ENCODE peak calls at places on chromosomes 3 and 15, in six cellular contexts. One of them, this sample, is unnamed.
A peak's percentile ranks its signal among the peaks of the same experiment; 100 is the strongest.

GRCh38 chr15:88274534-88275460 is 18.3 kb upstream of the NTRK3 start:
- DNase-seq in SK-N-SH: peak; percentile 87
- DNase-seq in Panc1: peak; percentile 41
- DNase-seq in A549: peak; percentile 91
- DNase-seq in HCT116: peak; percentile 23
- DNase-seq in GM23338: peak; percentile 80
- DNase-seq in this sample: no peak

GRCh38 chr3:126621171-126621570 is 33.8 kb downstream of the TXNRD3 start:
- DNase-seq in SK-N-SH: no peak
- DNase-seq in Panc1: no peak
- DNase-seq in A549: no peak
- DNase-seq in HCT116: no peak
- DNase-seq in GM23338: no peak
- DNase-seq in this sample: no peak

GRCh38 chr3:174710622-174711021 is 148.5 kb upstream of the NAALADL2 start:
- DNase-seq in SK-N-SH: no peak
- DNase-seq in Panc1: no peak
- DNase-seq in A549: no peak
- DNase-seq in HCT116: no peak
- DNase-seq in GM23338: peak; percentile 27
- DNase-seq in this sample: no peak

GRCh38 chr3:191244242-191244867 is 45.3 kb downstream of the OSTN start:
- DNase-seq in SK-N-SH: peak; percentile 19
- DNase-seq in Panc1: no peak
- DNase-seq in A549: no peak
- DNase-seq in HCT116: no peak
- DNase-seq in GM23338: no peak
- DNase-seq in this sample: no peak

GRCh38 chr15:95459288-95459687 is 871.2 kb upstream of the NR2F2 start:
- DNase-seq in SK-N-SH: no peak
- DNase-seq in Panc1: no peak
- DNase-seq in A549: no peak
- DNase-seq in HCT116: no peak
- DNase-seq in GM23338: no peak
- DNase-seq in this sample: no peak

GRCh38 chr3:137121704-137122314 is 164.0 kb downstream of the IL20RB start:
- DNase-seq in SK-N-SH: peak; percentile 33
- DNase-seq in Panc1: peak; percentile 39
- DNase-seq in A549: no peak
- DNase-seq in HCT116: peak; percentile 61
- DNase-seq in GM23338: peak; percentile 84
- DNase-seq in this sample: peak; percentile 48

GRCh38 chr3:158111861-158112260 is 2.0 kb downstream of the RSRC1 start:
- DNase-seq in SK-N-SH: no peak
- DNase-seq in Panc1: no peak
- DNase-seq in A549: no peak
- DNase-seq in HCT116: no peak
- DNase-seq in GM23338: no peak
- DNase-seq in this sample: peak; percentile 26

GRCh38 chr3:45218578-45219390 is 7.3 kb downstream of the TMEM158 start:
- DNase-seq in SK-N-SH: no peak
- DNase-seq in Panc1: no peak
- DNase-seq in A549: no peak
- DNase-seq in HCT116: no peak
- DNase-seq in GM23338: no peak
- DNase-seq in this sample: no peak

GRCh38 chr15:59279023-59279422 is 72.4 kb downstream of the LDHAL6B start:
- DNase-seq in SK-N-SH: no peak
- DNase-seq in Panc1: no peak
- DNase-seq in A549: no peak
- DNase-seq in HCT116: no peak
- DNase-seq in GM23338: no peak
- DNase-seq in this sample: no peak

GRCh38 chr3:160869825-160870224 is 113.8 kb downstream of the PPM1L start:
- DNase-seq in SK-N-SH: peak; percentile 20
- DNase-seq in Panc1: no peak
- DNase-seq in A549: no peak
- DNase-seq in HCT116: no peak
- DNase-seq in GM23338: no peak
- DNase-seq in this sample: no peak

GRCh38 chr3:38153986-38154608 is 11.2 kb upstream of the OXSR1 start:
- DNase-seq in SK-N-SH: no peak
- DNase-seq in Panc1: no peak
- DNase-seq in A549: no peak
- DNase-seq in HCT116: no peak
- DNase-seq in GM23338: no peak
- DNase-seq in this sample: peak; percentile 40

GRCh38 chr15:76987896-76988860 is 6.7 kb upstream of the PSTPIP1 start:
- DNase-seq in SK-N-SH: no peak
- DNase-seq in Panc1: no peak
- DNase-seq in A549: no peak
- DNase-seq in HCT116: no peak
- DNase-seq in GM23338: no peak
- DNase-seq in this sample: peak; percentile 91

GRCh38 chr3:46162975-46163550 is 45.0 kb downstream of the CCR1 start:
- DNase-seq in SK-N-SH: no peak
- DNase-seq in Panc1: no peak
- DNase-seq in A549: no peak
- DNase-seq in HCT116: peak; percentile 67
- DNase-seq in GM23338: peak; percentile 41
- DNase-seq in this sample: no peak

GRCh38 chr15:55770808-55771207 is 27.9 kb upstream of the PRTG start:
- DNase-seq in SK-N-SH: peak; percentile 56
- DNase-seq in Panc1: no peak
- DNase-seq in A549: no peak
- DNase-seq in HCT116: no peak
- DNase-seq in GM23338: no peak
- DNase-seq in this sample: no peak

GRCh38 chr15:99603828-99604227 is 38.0 kb downstream of the MEF2A start:
- DNase-seq in SK-N-SH: no peak
- DNase-seq in Panc1: no peak
- DNase-seq in A549: no peak
- DNase-seq in HCT116: no peak
- DNase-seq in GM23338: no peak
- DNase-seq in this sample: no peak

GRCh38 chr3:52428151-52429005 is 16.5 kb downstream of the SEMA3G start:
- DNase-seq in SK-N-SH: peak; percentile 70
- DNase-seq in Panc1: no peak
- DNase-seq in A549: peak; percentile 45
- DNase-seq in HCT116: peak; percentile 51
- DNase-seq in GM23338: peak; percentile 75
- DNase-seq in this sample: peak; percentile 70

GRCh38 chr15:49988766-49989165 is 130.3 kb downstream of the ATP8B4 start:
- DNase-seq in SK-N-SH: no peak
- DNase-seq in Panc1: no peak
- DNase-seq in A549: no peak
- DNase-seq in HCT116: no peak
- DNase-seq in GM23338: no peak
- DNase-seq in this sample: no peak

GRCh38 chr3:58651268-58651667 is 15.3 kb downstream of the FAM3D start:
- DNase-seq in SK-N-SH: no peak
- DNase-seq in Panc1: no peak
- DNase-seq in A549: no peak
- DNase-seq in HCT116: no peak
- DNase-seq in GM23338: no peak
- DNase-seq in this sample: no peak

GRCh38 chr3:58642846-58643245 is 23.7 kb downstream of the FAM3D start:
- DNase-seq in SK-N-SH: no peak
- DNase-seq in Panc1: no peak
- DNase-seq in A549: no peak
- DNase-seq in HCT116: no peak
- DNase-seq in GM23338: no peak
- DNase-seq in this sample: no peak

GRCh38 chr3:58645726-58646125 is 20.8 kb downstream of the FAM3D start:
- DNase-seq in SK-N-SH: no peak
- DNase-seq in Panc1: no peak
- DNase-seq in A549: no peak
- DNase-seq in HCT116: no peak
- DNase-seq in GM23338: no peak
- DNase-seq in this sample: no peak

GRCh38 chr3:58647661-58648141 is 18.9 kb downstream of the FAM3D start:
- DNase-seq in SK-N-SH: no peak
- DNase-seq in Panc1: no peak
- DNase-seq in A549: no peak
- DNase-seq in HCT116: no peak
- DNase-seq in GM23338: no peak
- DNase-seq in this sample: no peak

GRCh38 chr3:58646503-58646902 is 20.1 kb downstream of the FAM3D start:
- DNase-seq in SK-N-SH: no peak
- DNase-seq in Panc1: no peak
- DNase-seq in A549: no peak
- DNase-seq in HCT116: no peak
- DNase-seq in GM23338: no peak
- DNase-seq in this sample: no peak
- TF ChIP-seq REST in SK-N-SH: no peak
- TF ChIP-seq REST in Panc1: no peak
- TF ChIP-seq REST in A549: no peak
- TF ChIP-seq REST in HCT116: no peak
- TF ChIP-seq REST in GM23338: no peak
- TF ChIP-seq REST in this sample: no peak

GRCh38 chr15:98241032-98241554 is 280.6 kb downstream of the ARRDC4 start:
- DNase-seq in SK-N-SH: no peak
- DNase-seq in Panc1: no peak
- DNase-seq in A549: no peak
- DNase-seq in HCT116: no peak
- DNase-seq in GM23338: peak; percentile 62
- DNase-seq in this sample: no peak
- TF ChIP-seq REST in SK-N-SH: no peak
- TF ChIP-seq REST in Panc1: no peak
- TF ChIP-seq REST in A549: no peak
- TF ChIP-seq REST in HCT116: no peak
- TF ChIP-seq REST in GM23338: no peak
- TF ChIP-seq REST in this sample: no peak

GRCh38 chr3:101383656-101384055 is 63.3 kb upstream of the IMPG2 start:
- DNase-seq in SK-N-SH: no peak
- DNase-seq in Panc1: no peak
- DNase-seq in A549: no peak
- DNase-seq in HCT116: no peak
- DNase-seq in GM23338: no peak
- DNase-seq in this sample: no peak

GRCh38 chr3:101383156-101383575 is 62.8 kb upstream of the IMPG2 start:
- DNase-seq in SK-N-SH: no peak
- DNase-seq in Panc1: no peak
- DNase-seq in A549: no peak
- DNase-seq in HCT116: no peak
- DNase-seq in GM23338: peak; percentile 43
- DNase-seq in this sample: no peak

GRCh38 chr3:101384426-101384825 is 64.1 kb upstream of the IMPG2 start:
- DNase-seq in SK-N-SH: no peak
- DNase-seq in Panc1: no peak
- DNase-seq in A549: no peak
- DNase-seq in HCT116: no peak
- DNase-seq in GM23338: no peak
- DNase-seq in this sample: no peak

GRCh38 chr3:101379695-101380376 is 59.5 kb upstream of the IMPG2 start:
- DNase-seq in SK-N-SH: no peak
- DNase-seq in Panc1: no peak
- DNase-seq in A549: no peak
- DNase-seq in HCT116: no peak
- DNase-seq in GM23338: no peak
- DNase-seq in this sample: no peak

GRCh38 chr3:101381809-101382208 is 61.4 kb upstream of the IMPG2 start:
- DNase-seq in SK-N-SH: peak; percentile 25
- DNase-seq in Panc1: no peak
- DNase-seq in A549: no peak
- DNase-seq in HCT116: peak; percentile 6
- DNase-seq in GM23338: peak; percentile 76
- DNase-seq in this sample: no peak
- TF ChIP-seq REST in SK-N-SH: no peak
- TF ChIP-seq REST in Panc1: no peak
- TF ChIP-seq REST in A549: no peak
- TF ChIP-seq REST in HCT116: no peak
- TF ChIP-seq REST in GM23338: no peak
- TF ChIP-seq REST in this sample: no peak

GRCh38 chr3:105906834-105907233 is 38.0 kb upstream of the CBLB start:
- DNase-seq in SK-N-SH: no peak
- DNase-seq in Panc1: no peak
- DNase-seq in A549: no peak
- DNase-seq in HCT116: no peak
- DNase-seq in GM23338: no peak
- DNase-seq in this sample: no peak

GRCh38 chr3:105904251-105904650 is 35.4 kb upstream of the CBLB start:
- DNase-seq in SK-N-SH: no peak
- DNase-seq in Panc1: no peak
- DNase-seq in A549: no peak
- DNase-seq in HCT116: no peak
- DNase-seq in GM23338: no peak
- DNase-seq in this sample: no peak

GRCh38 chr3:105906345-105906744 is 37.5 kb upstream of the CBLB start:
- DNase-seq in SK-N-SH: no peak
- DNase-seq in Panc1: no peak
- DNase-seq in A549: no peak
- DNase-seq in HCT116: no peak
- DNase-seq in GM23338: no peak
- DNase-seq in this sample: no peak

GRCh38 chr3:105905328-105905727 is 36.5 kb upstream of the CBLB start:
- DNase-seq in SK-N-SH: no peak
- DNase-seq in Panc1: no peak
- DNase-seq in A549: no peak
- DNase-seq in HCT116: no peak
- DNase-seq in GM23338: no peak
- DNase-seq in this sample: no peak

DNA sequence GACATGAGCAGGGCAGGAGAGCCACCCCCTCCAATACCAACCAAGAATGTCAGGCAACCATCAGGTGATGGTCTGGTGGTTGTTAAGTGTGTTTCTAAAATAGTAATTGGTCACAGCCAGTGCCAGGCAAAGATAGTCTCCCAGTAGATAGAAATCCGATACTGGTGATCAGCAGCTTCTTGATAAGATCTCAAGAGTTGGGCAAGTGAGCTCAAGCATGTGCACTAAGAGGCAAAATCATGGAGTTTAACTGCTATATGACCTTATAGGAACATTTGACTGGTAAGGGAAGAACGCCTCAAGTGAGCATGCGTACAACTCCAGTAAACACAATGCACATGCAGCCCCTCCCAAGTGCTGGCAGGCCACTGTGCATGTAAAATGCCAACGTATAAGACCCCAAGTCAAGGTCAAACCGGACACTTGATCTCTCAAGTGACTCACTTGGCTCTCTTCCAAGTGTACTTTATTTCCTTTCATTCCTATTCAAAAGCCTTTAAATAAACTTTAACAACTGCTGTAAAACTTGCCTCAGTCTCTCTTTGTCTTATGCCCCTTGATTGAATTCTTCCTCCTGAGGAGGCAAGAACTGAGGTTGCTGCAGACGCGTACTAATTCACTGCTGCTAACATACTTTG is 36.0 kb upstream of the CBLB start:
- DNase-seq in SK-N-SH: no peak
- DNase-seq in Panc1: no peak
- DNase-seq in A549: no peak
- DNase-seq in HCT116: no peak
- DNase-seq in GM23338: no peak
- DNase-seq in this sample: no peak
- TF ChIP-seq REST in SK-N-SH: no peak
- TF ChIP-seq REST in Panc1: no peak
- TF ChIP-seq REST in A549: no peak
- TF ChIP-seq REST in HCT116: no peak
- TF ChIP-seq REST in GM23338: no peak
- TF ChIP-seq REST in this sample: no peak

GRCh38 chr3:173660645-173661299 is 263.2 kb downstream of the NLGN1 start:
- DNase-seq in SK-N-SH: no peak
- DNase-seq in Panc1: no peak
- DNase-seq in A549: no peak
- DNase-seq in HCT116: no peak
- DNase-seq in GM23338: no peak
- DNase-seq in this sample: no peak
- TF ChIP-seq REST in SK-N-SH: no peak
- TF ChIP-seq REST in Panc1: no peak
- TF ChIP-seq REST in A549: no peak
- TF ChIP-seq REST in HCT116: no peak
- TF ChIP-seq REST in GM23338: no peak
- TF ChIP-seq REST in this sample: no peak

This sample was measured in HL-60.